ENCODE peak calls at places on chromosomes 4 and X, in six cellular contexts. Y is WERI-Rb-1, S is transverse colon, V is IMR-90, C is ascending aorta, F is BJ. G is an unnamed sample. For H3K36me3, the result is how much of the 10 kb centered on the place peaks cover.

GRCh38 chr4:7649741-7650531 is 215.2 kb upstream of the PSAPL1 start:
- DNase-seq in Y (no peak), F (peak), V (peak), C (peak), S (peak), G (no peak)

GRCh38 chr4:112287258-112287873 is 1.7 kb upstream of the TIFA start:
- DNase-seq in C (no peak), V (no peak), F (no peak), S (peak), Y (no peak), G (no peak)

GRCh38 chrX:34884693-34885277 is 57.8 kb upstream of the FAM47B start:
- DNase-seq in C (no peak), F (no peak), V (peak), Y (no peak), S (no peak), G (no peak)

GRCh38 chr4:163331629-163332360 is 601 bp downstream of the NPY1R start:
- DNase-seq in V (no peak), C (peak), Y (peak), F (no peak), S (peak), G (peak)

GRCh38 chr4:55598641-55599040 is 6.6 kb upstream of the PDCL2 start:
- DNase-seq in F (no peak), C (no peak), Y (no peak), V (no peak), S (no peak), G (no peak)

GRCh38 chrX:31179203-31179602 is 107.4 kb upstream of the FTHL17 start:
- DNase-seq in C (no peak), Y (no peak), V (no peak), F (no peak), S (no peak), G (no peak)

GRCh38 chrX:51614353-51614752 is 4.4 kb downstream of the CENPVL3 start:
- DNase-seq in S (no peak), C (no peak), F (no peak), V (peak), Y (no peak), G (peak)

GRCh38 chr4:141686146-141686775 is 49.9 kb downstream of the IL15 start:
- DNase-seq in V (peak), F (no peak), Y (no peak), S (no peak), C (no peak), G (no peak)

GRCh38 chr4:10144971-10145370 is 28.4 kb upstream of the WDR1 start:
- DNase-seq in C (no peak), Y (no peak), S (no peak), F (no peak), V (no peak), G (no peak)

GRCh38 chr4:33724685-33725084 is 2519.6 kb downstream of the ARAP2 start:
- DNase-seq in C (no peak), S (no peak), Y (no peak), F (no peak), V (no peak), G (no peak)

GRCh38 chr4:3582091-3582475 is 49.9 kb upstream of the LRPAP1 start:
- DNase-seq in F (no peak), Y (no peak), V (no peak), S (no peak), C (no peak), G (no peak)

GRCh38 chr4:61220556-61220955 is 20.4 kb downstream of the ADGRL3 start:
- DNase-seq in V (no peak), S (no peak), F (no peak), Y (no peak), C (no peak), G (no peak)

GRCh38 chr4:16194199-16194598 is 32.1 kb downstream of the TAPT1 start:
- DNase-seq in S (no peak), Y (no peak), C (no peak), F (no peak), V (peak), G (no peak)

GRCh38 chr4:14856076-14856926 is 146.0 kb upstream of the CPEB2 start:
- DNase-seq in C (peak), F (peak), V (peak), S (peak), Y (no peak), G (no peak)

GRCh38 chr4:83267835-83268475 is 16.6 kb downstream of the COQ2 start:
- DNase-seq in C (no peak), S (no peak), F (no peak), Y (no peak), V (no peak), G (no peak)

GRCh38 chr4:52200339-52200725 is 149.2 kb downstream of the SPATA18 start:
- DNase-seq in C (no peak), F (no peak), V (no peak), S (no peak), Y (no peak), G (no peak)

GRCh38 chrX:73940893-73941470 is 363.0 kb upstream of the ZCCHC13 start:
- DNase-seq in C (no peak), Y (no peak), F (no peak), V (no peak), S (no peak), G (no peak)

GRCh38 chrX:44897539-44897938 is 24.6 kb downstream of the KDM6A start:
- DNase-seq in S (no peak), C (no peak), V (no peak), Y (no peak), F (no peak), G (no peak)

GRCh38 chr4:4592414-4592813 is 50.6 kb upstream of the STX18 start:
- DNase-seq in V (no peak), S (no peak), F (no peak), C (no peak), Y (no peak), G (no peak)

GRCh38 chrX:12319012-12319519 is 180.8 kb downstream of the FRMPD4 start:
- DNase-seq in S (no peak), Y (no peak), F (no peak), V (no peak), C (no peak), G (no peak)

GRCh38 chr4:94534401-94535312 is 82.9 kb downstream of the PDLIM5 start:
- DNase-seq in F (no peak), C (no peak), Y (no peak), V (no peak), S (no peak), G (no peak)
- H3K4me3 ChIP-seq in F (no peak), C (no peak), Y (no peak), V (no peak), S (no peak), G (no peak)

GRCh38 chr4:94654714-94655113 is 103.0 kb upstream of the BMPR1B start:
- DNase-seq in V (no peak), S (no peak), F (no peak), Y (no peak), C (no peak), G (no peak)
- H3K36me3 ChIP-seq in V (under half), S (under half), F (under half), Y (under half), C (under half), G (under half)

DNA sequence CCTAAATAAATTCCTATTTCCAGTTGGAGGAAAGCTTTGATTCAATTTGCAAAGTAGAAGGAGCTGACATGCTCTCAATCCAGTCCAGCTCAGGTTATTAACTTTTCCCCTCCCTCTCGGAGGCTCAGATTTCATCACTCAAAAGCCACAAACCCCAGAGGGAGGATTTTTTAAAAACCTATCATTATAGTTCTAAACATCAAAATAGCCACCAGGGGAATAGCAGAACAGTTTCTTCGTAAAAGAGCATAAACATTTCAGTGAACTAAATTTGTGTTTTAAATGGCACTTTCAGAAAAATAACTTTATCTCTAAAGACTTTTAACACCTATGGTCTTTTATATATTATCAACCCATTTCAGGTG is 8.8 kb downstream of the GPRIN3 start:
- DNase-seq in V (no peak), C (no peak), F (no peak), S (no peak), Y (no peak), G (no peak)
- TF ChIP-seq CTCF in V (no peak), C (no peak), F (no peak), S (no peak), Y (no peak), G (no peak)

GRCh38 chrX:119549327-119550016 is 15.7 kb downstream of the STEEP1 start:
- DNase-seq in F (no peak), C (no peak), Y (no peak), S (no peak), V (no peak), G (no peak)

GRCh38 chrX:119552508-119552907 is 12.7 kb downstream of the STEEP1 start:
- DNase-seq in V (peak), C (no peak), S (no peak), F (no peak), Y (no peak), G (no peak)
- H3K4me3 ChIP-seq in V (no peak), C (no peak), S (no peak), F (no peak), Y (no peak), G (no peak)

GRCh38 chr4:182890202-182890601 is 27.0 kb downstream of the DCTD start:
- DNase-seq in S (no peak), C (no peak), V (no peak), Y (no peak), F (no peak), G (no peak)

GRCh38 chr4:182885022-182885737 is 32.0 kb downstream of the DCTD start:
- DNase-seq in S (no peak), F (no peak), V (no peak), Y (no peak), C (no peak), G (no peak)

GRCh38 chr4:182886768-182887167 is 30.4 kb downstream of the DCTD start:
- DNase-seq in F (no peak), V (no peak), S (no peak), C (no peak), Y (no peak), G (no peak)

GRCh38 chr4:182885738-182886077 is 31.5 kb downstream of the DCTD start:
- DNase-seq in S (no peak), F (no peak), C (no peak), V (peak), Y (no peak), G (no peak)

GRCh38 chr4:182888894-182889293 is 28.3 kb downstream of the DCTD start:
- DNase-seq in S (no peak), F (no peak), V (no peak), Y (no peak), C (no peak), G (no peak)
- H3K36me3 ChIP-seq in S (under half), F (under half), V (under half), Y (half or more), C (under half), G (under half)

GRCh38 chrX:21821875-21822274 is 17.5 kb upstream of the MBTPS2 start:
- DNase-seq in S (no peak), C (no peak), Y (no peak), V (no peak), F (no peak), G (no peak)
- TF ChIP-seq CTCF in S (no peak), C (no peak), Y (no peak), V (no peak), F (no peak), G (no peak)

GRCh38 chrX:102546818-102547493 is 30.4 kb upstream of the TMSB15A start:
- DNase-seq in C (no peak), Y (no peak), S (no peak), F (no peak), V (no peak), G (peak)
- H3K4me3 ChIP-seq in C (peak), Y (no peak), S (no peak), F (peak), V (peak), G (peak)

DNA sequence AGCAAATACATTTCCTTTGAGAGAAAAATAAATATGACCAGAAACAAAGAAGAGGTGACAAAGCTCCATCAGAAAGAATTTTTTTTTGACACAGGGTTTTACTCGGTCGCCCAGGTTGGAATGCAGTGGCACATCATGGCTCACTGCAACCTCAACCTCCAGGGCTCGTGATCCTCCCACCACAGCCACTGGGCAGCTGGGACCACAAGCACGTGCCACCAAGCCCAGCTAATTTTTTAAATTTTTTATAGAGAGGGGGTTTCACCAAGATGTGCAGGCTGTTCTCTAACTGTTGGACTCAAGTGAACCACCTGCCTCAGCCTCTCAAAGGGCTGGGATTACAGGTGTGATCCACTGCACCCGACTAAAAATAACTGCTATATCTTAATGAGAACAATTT is 10.3 kb downstream of the ADH5 start:
- DNase-seq in C (no peak), Y (no peak), V (no peak), F (no peak), S (no peak), G (no peak)
- H3K36me3 ChIP-seq in C (half or more), Y (half or more), V (half or more), F (under half), S (half or more), G (half or more)

DNA sequence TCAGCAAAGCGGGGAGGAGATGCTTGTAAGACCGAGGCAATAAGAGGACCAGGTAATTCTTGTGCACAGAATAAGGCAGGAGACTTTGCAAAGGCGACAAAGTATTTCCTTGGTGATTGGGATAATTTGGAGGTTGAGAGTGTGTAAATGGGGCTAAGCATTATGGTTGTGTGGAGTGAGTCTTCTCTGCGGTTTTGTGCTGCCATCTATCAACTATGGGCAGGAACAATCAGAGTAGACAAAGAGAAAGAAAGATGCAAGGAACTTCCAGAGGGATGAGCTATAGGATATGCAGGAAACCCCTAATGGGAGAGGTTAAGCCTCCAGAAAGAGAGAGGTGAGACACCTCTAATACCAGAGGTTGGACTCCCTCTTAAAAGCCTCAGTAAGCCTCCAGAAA is 339.8 kb downstream of the PAPSS1 start:
- DNase-seq in F (no peak), V (no peak), Y (no peak), C (no peak), S (no peak), G (no peak)
- TF ChIP-seq CTCF in F (no peak), V (no peak), Y (no peak), C (no peak), S (no peak), G (no peak)

G was measured in BE2C.